ENCODE peak calls at places on chromosomes 12 and 14, in six cellular contexts. Q is HCT116, Z is transverse colon, P is uterus, D is upper lobe of right lung, K is psoas muscle. T is an unnamed sample. For H3K4me1, the result is how much of the 10 kb centered on the place peaks cover.

GRCh38 chr12:5487971-5488955 is 56.4 kb downstream of the NTF3 start:
- DNase-seq in Q (no peak), Z (no peak), P (no peak), D (no peak), K (no peak), T (no peak)

GRCh38 chr12:14825256-14825655 is 11.3 kb upstream of the SMCO3 start:
- DNase-seq in Q (no peak), Z (no peak), P (no peak), D (no peak), K (no peak), T (no peak)

GRCh38 chr14:70045715-70046535 is 142.8 kb downstream of the SLC8A3 start:
- DNase-seq in Q (peak), Z (peak), P (no peak), D (peak), K (peak), T (peak)

GRCh38 chr14:29243355-29243754 is 476.8 kb downstream of the FOXG1 start:
- DNase-seq in Q (no peak), Z (no peak), P (no peak), D (no peak), K (no peak), T (no peak)

GRCh38 chr14:31283568-31284252 is 76.1 kb upstream of the HECTD1 start:
- DNase-seq in Q (no peak), Z (no peak), P (no peak), D (no peak), K (no peak), T (no peak)

GRCh38 chr14:56216631-56217379 is 98.6 kb downstream of the PELI2 start:
- DNase-seq in Q (no peak), Z (peak), P (peak), D (no peak), K (peak), T (no peak)

GRCh38 chr14:39763402-39763890 is 331.2 kb upstream of the FBXO33 start:
- DNase-seq in Q (no peak), Z (no peak), P (no peak), D (no peak), K (no peak), T (no peak)

GRCh38 chr12:113914806-113915205 is 51.3 kb downstream of the RBM19 start:
- DNase-seq in Q (no peak), Z (no peak), P (no peak), D (no peak), K (no peak), T (no peak)

GRCh38 chr12:3491938-3492867 is 1.2 kb downstream of the PRMT8 start:
- DNase-seq in Q (no peak), Z (peak), P (no peak), D (peak), K (peak), T (peak)

GRCh38 chr14:105148604-105149145 is 19.9 kb downstream of the JAG2 start:
- DNase-seq in Q (no peak), Z (no peak), P (no peak), D (no peak), K (no peak), T (no peak)

GRCh38 chr12:481422-481821 is 21.7 kb downstream of the B4GALNT3 start:
- DNase-seq in Q (no peak), Z (no peak), P (peak), D (no peak), K (peak), T (peak)

GRCh38 chr12:70798016-70798768 is 122.3 kb downstream of the PTPRR start:
- DNase-seq in Q (no peak), Z (no peak), P (no peak), D (no peak), K (no peak), T (no peak)
- H3K4me3 ChIP-seq in Q (no peak), Z (no peak), P (no peak), D (no peak), K (no peak), T (no peak)

GRCh38 chr12:116276433-116277216 is 868 bp downstream of the MED13L start:
- DNase-seq in Q (no peak), Z (peak), P (peak), D (peak), K (peak), T (peak)
- TF ChIP-seq CTCF in Q (no peak), Z (no peak), P (no peak), D (no peak), K (no peak), T (no peak)

GRCh38 chr12:80780746-80781145 is 64.0 kb downstream of the MYF5 start:
- DNase-seq in Q (no peak), Z (no peak), P (no peak), D (no peak), K (no peak), T (no peak)
- H3K4me1 ChIP-seq in Q (under half), Z (under half), P (under half), D (under half), K (under half), T (under half)

DNA sequence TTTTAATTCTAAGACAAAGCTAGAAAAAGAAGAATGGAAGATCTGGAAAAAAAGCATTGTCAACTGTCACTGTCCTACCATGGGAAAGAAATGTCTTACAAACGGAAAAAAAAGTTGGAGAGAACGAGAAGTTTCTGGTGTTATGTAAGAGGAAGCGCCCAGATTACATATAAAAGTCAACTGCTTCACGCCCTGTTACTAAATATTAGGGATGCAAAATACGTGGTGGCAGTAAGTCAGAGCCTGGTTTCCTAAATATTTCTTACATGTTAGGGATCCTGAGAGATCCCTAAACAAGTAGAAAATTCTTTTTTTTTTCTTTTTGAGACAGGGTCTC is 14.4 kb upstream of the FBXL14 start:
- DNase-seq in Q (no peak), Z (no peak), P (no peak), D (no peak), K (no peak), T (no peak)
- H3K4me3 ChIP-seq in Q (no peak), Z (no peak), P (no peak), D (no peak), K (no peak), T (no peak)

GRCh38 chr12:93380480-93381121 is 2.9 kb downstream of the NUDT4 start:
- DNase-seq in Q (no peak), Z (no peak), P (no peak), D (no peak), K (no peak), T (no peak)
- TF ChIP-seq CTCF in Q (peak), Z (no peak), P (no peak), D (peak), K (peak), T (no peak)